ENCODE peak calls at places on chromosome 3, in ten cellular contexts. H is body of pancreas, S is breast epithelium, I is astrocyte, D is brain microvascular endothelial cell, R is IMR-90, P is LNCaP clone FGC, Q is GM12865, K is PC-9, O is neuronal stem cell. X is an unnamed sample.

GRCh38 chr3:11560746-11561145 is 83.0 kb downstream of the VGLL4 start:
- DNase-seq in H (no peak), S (no peak), I (peak; percentile 50), D (no peak), R (no peak), P (no peak), Q (no peak), K (no peak), O (no peak), X (no peak)

GRCh38 chr3:184335661-184336483 is 1.5 kb upstream of the FAM131A start:
- DNase-seq in H (peak; percentile 89), S (peak; percentile 85), I (peak; percentile 61), D (peak; percentile 68), R (peak; percentile 78), P (no peak), Q (peak; percentile 82), K (peak; percentile 89), O (peak; percentile 86), X (peak; percentile 84)

GRCh38 chr3:40843851-40844548 is 319.2 kb downstream of the ZNF621 start:
- DNase-seq in H (no peak), S (no peak), I (no peak), D (no peak), R (no peak), P (no peak), Q (no peak), K (peak; percentile 63), O (no peak), X (no peak)

GRCh38 chr3:148075829-148076716 is 621.6 kb upstream of the AGTR1 start:
- DNase-seq in H (no peak), S (no peak), I (peak; percentile 44), D (peak; percentile 67), R (peak; percentile 59), P (no peak), Q (peak; percentile 19), K (no peak), O (peak; percentile 45), X (peak; percentile 73)

GRCh38 chr3:115986555-115987207 is 363.4 kb downstream of the GAP43 start:
- DNase-seq in H (no peak), S (no peak), I (peak; percentile 32), D (peak; percentile 48), R (peak; percentile 34), P (no peak), Q (peak; percentile 11), K (no peak), O (no peak), X (peak; percentile 17)

GRCh38 chr3:110901536-110901935 is 170.1 kb upstream of the NECTIN3 start:
- DNase-seq in H (no peak), S (no peak), I (no peak), D (no peak), R (no peak), P (no peak), Q (no peak), K (no peak), O (no peak), X (no peak)

GRCh38 chr3:188102861-188103547 is 51.0 kb upstream of the LPP start:
- DNase-seq in H (no peak), S (no peak), I (no peak), D (no peak), R (peak; percentile 20), P (no peak), Q (no peak), K (no peak), O (no peak), X (no peak)

GRCh38 chr3:141769171-141769894 is 6.1 kb downstream of the GRK7 start:
- DNase-seq in H (no peak), S (no peak), I (peak; percentile 34), D (peak; percentile 20), R (peak; percentile 31), P (no peak), Q (no peak), K (no peak), O (no peak), X (peak; percentile 35)

GRCh38 chr3:16667633-16668032 is 62.4 kb upstream of the DAZL start:
- DNase-seq in H (no peak), S (no peak), I (no peak), D (no peak), R (no peak), P (no peak), Q (no peak), K (no peak), O (no peak), X (no peak)

GRCh38 chr3:138118863-138119766 is 3.7 kb upstream of the DZIP1L start:
- DNase-seq in H (peak; percentile 83), S (peak; percentile 62), I (peak; percentile 34), D (peak; percentile 79), R (peak; percentile 73), P (peak; percentile 37), Q (peak; percentile 61), K (peak; percentile 79), O (peak; percentile 67), X (peak; percentile 77)

DNA sequence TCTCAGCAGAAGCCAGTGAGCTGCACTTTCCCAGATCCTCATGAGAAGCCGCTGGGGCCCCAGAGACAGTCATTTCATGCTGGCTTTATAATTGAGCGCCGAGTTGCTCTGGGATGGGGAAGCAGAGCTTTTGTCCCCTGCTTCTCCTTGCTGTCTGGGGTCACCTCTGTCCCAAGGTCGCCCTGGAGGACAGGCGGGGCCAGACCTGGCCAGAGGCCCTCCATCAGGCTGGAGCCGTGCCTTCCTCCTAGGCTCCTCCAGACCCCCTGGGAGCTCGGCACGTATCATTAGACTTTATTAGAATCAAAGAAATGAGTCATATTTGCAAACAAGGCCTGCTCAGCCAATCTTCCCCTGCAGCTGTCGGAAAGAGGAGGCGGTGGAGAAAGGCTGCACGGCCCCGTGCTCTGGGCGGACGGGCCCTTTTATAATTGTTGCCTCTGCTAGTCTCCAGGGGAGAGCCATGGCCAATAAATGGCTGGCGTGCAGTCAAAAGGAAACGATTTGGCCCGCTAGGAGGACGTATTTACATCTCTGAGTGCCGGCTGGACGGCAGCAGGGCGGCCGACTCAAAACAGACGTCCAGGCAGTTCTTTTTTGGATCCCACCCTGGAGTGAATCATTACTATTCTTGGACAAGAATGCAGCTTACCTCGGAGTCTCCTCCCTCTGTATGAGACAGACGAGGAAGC is 50.4 kb downstream of the SLC6A6 start:
- DNase-seq in H (peak; percentile 76), S (peak; percentile 85), I (peak; percentile 98), D (peak; percentile 94), R (peak; percentile 98), P (peak; percentile 91), Q (no peak), K (peak; percentile 71), O (no peak), X (no peak)
- H3K4me3 ChIP-seq in H (no peak overlapping the region), S (no peak overlapping the region), I (peak overlapping the region; percentile 2), D (peak overlapping the region; percentile 17), R (no peak overlapping the region), P (no peak overlapping the region), Q (no peak overlapping the region), K (no peak overlapping the region), O (peak overlapping the region; percentile 1), X (no peak overlapping the region)

GRCh38 chr3:33052671-33053070 is 44.3 kb downstream of the GLB1 start:
- DNase-seq in H (no peak), S (no peak), I (no peak), D (no peak), R (no peak), P (no peak), Q (no peak), K (no peak), O (no peak), X (no peak)
- H3K4me3 ChIP-seq in H (no peak overlapping the region), S (no peak overlapping the region), I (no peak overlapping the region), D (no peak overlapping the region), R (no peak overlapping the region), P (no peak overlapping the region), Q (no peak overlapping the region), K (no peak overlapping the region), O (no peak overlapping the region), X (no peak overlapping the region)

GRCh38 chr3:33114622-33115023 is 809 bp downstream of the CRTAP start:
- DNase-seq in H (no peak), S (no peak), I (no peak), D (no peak), R (no peak), P (no peak), Q (no peak), K (no peak), O (no peak), X (no peak)

GRCh38 chr3:33117461-33117860 is 3.6 kb downstream of the CRTAP start:
- DNase-seq in H (no peak), S (no peak), I (no peak), D (no peak), R (no peak), P (no peak), Q (no peak), K (no peak), O (no peak), X (no peak)

GRCh38 chr3:33111581-33111980 is 2.2 kb upstream of the CRTAP start:
- DNase-seq in H (no peak), S (no peak), I (no peak), D (no peak), R (no peak), P (no peak), Q (peak; percentile 78), K (no peak), O (no peak), X (no peak)

GRCh38 chr3:33113772-33114621 is at the start of gene CRTAP:
- DNase-seq in H (peak; percentile 96), S (peak; percentile 89), I (peak; percentile 96), D (peak; percentile 94), R (peak; percentile 94), P (peak; percentile 89), Q (peak; percentile 97), K (peak; percentile 96), O (peak; percentile 85), X (peak; percentile 99)

DNA sequence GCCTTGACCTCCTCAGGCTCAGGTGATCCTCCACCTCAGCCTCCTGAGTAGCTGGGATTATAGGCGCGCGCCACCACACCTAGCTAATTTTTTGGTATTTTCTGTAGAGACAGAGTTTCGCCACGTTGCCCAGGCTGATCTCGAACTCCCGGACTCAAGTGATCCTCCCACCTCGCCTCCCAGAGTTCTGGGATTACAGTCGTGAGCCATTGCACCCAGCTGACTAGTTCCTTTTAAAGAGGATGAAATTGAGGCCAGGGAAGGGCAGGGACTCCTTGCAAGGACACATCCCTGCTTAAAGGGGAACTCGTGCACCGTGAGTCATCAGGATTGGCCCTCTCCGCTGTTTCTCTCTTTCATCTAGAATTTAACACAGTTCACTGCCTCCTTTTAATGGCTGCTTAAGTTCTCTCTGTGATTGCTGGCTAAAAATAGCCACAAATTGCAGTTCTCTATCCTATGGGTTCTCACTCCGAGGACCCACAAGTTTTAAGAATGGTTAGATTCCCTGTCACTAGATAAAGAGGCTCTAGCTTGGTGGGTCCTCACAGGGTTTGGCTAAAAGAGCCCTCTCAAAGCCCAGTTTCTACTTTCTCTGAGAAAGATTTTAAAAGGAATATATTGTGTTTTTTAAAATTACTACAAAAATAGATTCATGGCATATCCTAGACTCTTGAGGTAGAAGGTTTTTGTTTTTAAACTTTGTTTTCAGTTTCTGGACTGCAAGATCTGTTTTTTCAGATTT is 1.4 kb downstream of the CRTAP start:
- DNase-seq in H (peak; percentile 34), S (no peak), I (peak; percentile 92), D (peak; percentile 80), R (peak; percentile 84), P (no peak), Q (peak; percentile 24), K (peak; percentile 50), O (peak; percentile 78), X (peak; percentile 56)
- H3K4me3 ChIP-seq in H (no peak overlapping the region), S (peak overlapping the region; percentile 89), I (peak overlapping the region; percentile 62), D (peak overlapping the region; percentile 71), R (peak overlapping the region; percentile 45), P (no peak overlapping the region), Q (peak overlapping the region; percentile 86), K (peak overlapping the region; percentile 73), O (peak overlapping the region; percentile 98), X (peak overlapping the region; percentile 90)

DNA sequence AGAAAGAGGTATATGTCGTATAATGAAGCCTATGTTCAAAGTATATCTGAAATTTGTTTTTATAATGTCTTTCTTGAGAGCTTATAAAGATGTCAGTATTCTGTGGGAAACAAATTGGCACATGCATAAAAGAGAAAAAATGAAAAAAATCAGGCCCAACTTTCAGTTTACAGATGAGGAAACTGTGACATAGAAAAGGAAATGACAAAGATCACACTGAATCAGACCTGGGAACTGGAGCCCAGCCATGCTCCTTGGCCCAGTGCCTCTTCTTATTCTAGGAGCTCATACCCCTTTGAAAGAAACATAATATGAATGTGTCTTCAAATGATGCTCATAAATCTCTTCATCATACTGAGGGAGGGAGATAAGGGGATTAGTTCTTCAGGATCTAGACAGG is 48.4 kb downstream of the TMEM44 start:
- DNase-seq in H (no peak), S (no peak), I (peak; percentile 20), D (no peak), R (peak; percentile 61), P (no peak), Q (no peak), K (no peak), O (no peak), X (peak; percentile 63)
- H3K4me3 ChIP-seq in H (no peak overlapping the region), S (peak overlapping the region; percentile 97), I (peak overlapping the region; percentile 77), D (no peak overlapping the region), R (no peak overlapping the region), P (peak overlapping the region; percentile 81), Q (peak overlapping the region; percentile 98), K (peak overlapping the region; percentile 70), O (peak overlapping the region; percentile 95), X (peak overlapping the region; percentile 76)